ENCODE peak calls at places on chromosomes 4 and X, in seven cellular contexts. G is choroid plexus epithelial cell, R is T-helper 1 cell, J is ecto neural progenitor cell, K is Right ventricle myocardium superior, L is HTR-8/SVneo, C is adrenal gland. U is an unnamed sample.

GRCh38 chrX:52271212-52271611 is 86.5 kb downstream of the MAGED4 start:
- DNase-seq in C (no peak), R (no peak), J (no peak), L (no peak), K (no peak), G (peak), U (no peak)

GRCh38 chr4:159655547-159655946 is 552.7 kb downstream of the RAPGEF2 start:
- DNase-seq in J (no peak), L (peak), G (peak), C (no peak), R (no peak), K (no peak), U (no peak)

GRCh38 chr4:145278341-145279121 is 98.1 kb upstream of the OTUD4 start:
- DNase-seq in L (no peak), G (peak), R (no peak), K (no peak), C (no peak), J (no peak), U (no peak)

GRCh38 chrX:8783100-8784098 is 17.8 kb downstream of the FAM9A start:
- DNase-seq in R (no peak), G (peak), C (no peak), K (no peak), J (no peak), L (no peak), U (peak)

GRCh38 chrX:17706676-17707075 is 30.6 kb upstream of the SCML1 start:
- DNase-seq in K (no peak), L (peak), J (no peak), C (peak), R (no peak), G (peak), U (no peak)

GRCh38 chr4:66465111-66465510 is 794.8 kb upstream of the EPHA5 start:
- DNase-seq in R (no peak), J (no peak), G (peak), K (no peak), L (no peak), C (no peak), U (no peak)

GRCh38 chrX:134026732-134027311 is 41.4 kb upstream of the GPC3 start:
- DNase-seq in K (no peak), L (peak), C (peak), R (no peak), G (peak), J (peak), U (peak)

GRCh38 chrX:264634-265455 is 16.3 kb upstream of the PLCXD1 start:
- DNase-seq in K (no peak), R (no peak), L (no peak), C (no peak), G (peak), J (no peak), U (no peak)

GRCh38 chr4:62512271-62512670 is 1312.1 kb downstream of the ADGRL3 start:
- DNase-seq in L (no peak), G (no peak), J (no peak), R (no peak), K (no peak), C (no peak), U (no peak)

GRCh38 chr4:87423313-87424031 is 1.1 kb downstream of the NUDT9 start:
- DNase-seq in J (no peak), K (no peak), L (no peak), G (no peak), C (no peak), R (no peak), U (no peak)

GRCh38 chrX:7586126-7586525 is 256.8 kb upstream of the VCX start:
- DNase-seq in C (no peak), G (peak), J (no peak), R (no peak), K (no peak), L (peak), U (no peak)

GRCh38 chrX:73683236-73683859 is 120.4 kb downstream of the CHIC1 start:
- DNase-seq in L (no peak), K (no peak), J (no peak), C (no peak), G (peak), R (no peak), U (no peak)

GRCh38 chr4:140049024-140049923 is 104.7 kb downstream of the MAML3 start:
- DNase-seq in R (no peak), C (peak), G (peak), K (peak), L (peak), J (peak), U (no peak)

GRCh38 chr4:55033296-55033695 is 92.1 kb downstream of the KDR start:
- DNase-seq in L (no peak), G (no peak), R (no peak), K (no peak), J (no peak), C (no peak), U (no peak)

GRCh38 chrX:151973262-151973661 is 1.2 kb downstream of the GABRE start:
- DNase-seq in R (no peak), J (no peak), K (no peak), C (no peak), G (no peak), L (no peak), U (no peak)

GRCh38 chrX:118495061-118495921 is at the start of gene DOCK11:
- DNase-seq in G (peak), J (peak), R (peak), C (peak), K (peak), L (peak), U (peak)

GRCh38 chr4:74475946-74476345 is 31.0 kb downstream of the AREG start:
- DNase-seq in K (no peak), L (no peak), J (no peak), C (no peak), G (no peak), R (no peak), U (no peak)

GRCh38 chr4:176782794-176783193 is 9.9 kb downstream of the VEGFC start:
- DNase-seq in R (no peak), C (no peak), G (no peak), J (no peak), L (no peak), K (no peak), U (no peak)